ENCODE peak calls at places on chromosomes 5 and 9, in seven cellular contexts. O is small intestine; H is CD8-positive, alpha-beta memory T cell; Y is kidney; E is adipocyte; X is heart left ventricle; D is aorta. F is an unnamed sample. For H3K9me3, the result is how much of the 10 kb centered on the place peaks cover.

GRCh38 chr5:41637424-41637823 is 127.0 kb upstream of the PLCXD3 start:
- DNase-seq in Y (peak), D (no peak), O (no peak), H (no peak), E (no peak), X (no peak), F (no peak)

GRCh38 chr5:43210570-43210969 is 18.5 kb downstream of the NIM1K start:
- DNase-seq in H (no peak), E (no peak), O (no peak), X (no peak), D (no peak), Y (no peak), F (no peak)

GRCh38 chr5:133423618-133424282 is 188.6 kb downstream of the FSTL4 start:
- DNase-seq in D (peak), O (peak), H (peak), X (peak), E (peak), Y (no peak), F (peak)

GRCh38 chr5:6715758-6716633 is 2.8 kb downstream of the TENT4A start:
- DNase-seq in E (no peak), Y (no peak), D (no peak), H (no peak), O (peak), X (no peak), F (peak)

GRCh38 chr5:107289030-107289714 is 381.6 kb downstream of the EFNA5 start:
- DNase-seq in Y (no peak), D (no peak), E (no peak), X (no peak), O (no peak), H (no peak), F (no peak)

GRCh38 chr5:77367733-77368132 is 124.4 kb downstream of the WDR41 start:
- DNase-seq in O (no peak), D (peak), H (no peak), E (no peak), Y (no peak), X (no peak), F (no peak)

GRCh38 chr5:147845618-147846017 is 14.1 kb upstream of the SPINK1 start:
- DNase-seq in E (no peak), D (no peak), Y (no peak), H (no peak), O (no peak), X (no peak), F (no peak)

GRCh38 chr5:100479079-100479688 is 56.0 kb upstream of the FAM174A start:
- DNase-seq in Y (no peak), D (no peak), O (peak), H (no peak), E (no peak), X (no peak), F (no peak)

GRCh38 chr9:131097948-131098278 is 1.6 kb downstream of the AIF1L start:
- DNase-seq in H (no peak), X (peak), O (no peak), Y (no peak), E (no peak), D (no peak), F (no peak)

GRCh38 chr9:22446589-22446949 is at the start of gene DMRTA1:
- DNase-seq in D (peak), Y (peak), H (no peak), X (peak), E (peak), O (no peak), F (peak)

GRCh38 chr5:176583076-176583475 is 26.9 kb downstream of the GPRIN1 start:
- DNase-seq in Y (no peak), X (no peak), E (no peak), H (no peak), O (no peak), D (no peak), F (no peak)

GRCh38 chr9:38368731-38369130 is 23.8 kb upstream of the ALDH1B1 start:
- DNase-seq in H (no peak), O (no peak), X (no peak), Y (no peak), D (no peak), E (no peak), F (no peak)

GRCh38 chr5:113067635-113068344 is 91.2 kb downstream of the DCP2 start:
- DNase-seq in H (no peak), O (no peak), Y (no peak), D (no peak), E (no peak), X (no peak), F (no peak)

GRCh38 chr5:120096413-120096812 is 367.7 kb upstream of the PRR16 start:
- DNase-seq in X (no peak), O (no peak), H (no peak), D (no peak), Y (no peak), E (peak), F (no peak)

GRCh38 chr5:173941102-173941501 is 47.9 kb upstream of the C5orf47 start:
- DNase-seq in Y (no peak), E (no peak), O (no peak), D (no peak), X (no peak), H (no peak), F (no peak)

GRCh38 chr5:97044057-97044456 is 98.4 kb downstream of the LIX1 start:
- DNase-seq in O (peak), Y (peak), D (no peak), X (no peak), E (no peak), H (no peak), F (no peak)

GRCh38 chr5:110075656-110076055 is 385.9 kb downstream of the MAN2A1 start:
- DNase-seq in O (no peak), E (no peak), X (no peak), H (no peak), Y (no peak), D (no peak), F (no peak)
- H3K9me3 ChIP-seq in O (under half), E (under half), X (under half), H (under half), Y (under half), D (under half), F (under half)

DNA sequence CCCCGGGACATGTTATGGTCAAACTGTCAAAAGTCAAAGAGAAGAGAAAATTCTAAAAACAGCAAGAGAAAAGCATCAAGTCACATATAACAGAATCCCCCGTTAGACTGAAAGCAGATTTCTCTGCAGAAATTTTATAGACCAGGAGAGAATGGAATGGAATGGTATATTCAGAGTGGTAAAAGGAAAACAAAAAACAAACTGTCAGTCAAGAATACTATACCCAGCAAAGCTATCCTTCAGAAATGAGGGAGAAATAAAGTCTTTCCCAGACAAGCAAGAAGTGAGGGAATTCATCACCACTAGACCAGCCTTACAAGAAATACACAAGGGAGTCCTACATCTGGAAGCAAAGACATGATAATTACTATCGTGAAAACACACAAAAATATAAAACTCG is 208.0 kb downstream of the CACNA1B start:
- DNase-seq in X (no peak), Y (no peak), E (no peak), H (no peak), O (no peak), D (no peak), F (no peak)
- H3K9me3 ChIP-seq in X (under half), Y (under half), E (under half), H (under half), O (under half), D (under half), F (under half)

DNA sequence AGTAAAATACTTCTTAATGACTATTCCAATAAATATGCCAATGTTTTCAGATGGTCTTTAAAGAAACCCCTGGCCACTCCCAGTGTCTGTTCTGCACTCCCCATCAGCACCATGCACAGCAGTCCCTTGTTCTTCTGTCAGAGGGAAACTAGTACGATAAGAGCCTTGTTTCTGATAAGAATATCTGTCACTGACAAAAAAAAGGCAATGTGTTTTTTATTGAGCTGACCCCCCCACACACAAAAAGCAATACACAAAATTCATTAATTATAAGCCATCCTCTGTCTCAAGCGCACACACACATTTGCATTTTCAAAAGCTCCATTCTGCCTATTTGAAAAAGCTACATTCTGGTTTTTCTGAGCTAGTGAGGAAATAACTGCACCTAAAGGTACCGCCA is 119.1 kb downstream of the ENC1 start:
- DNase-seq in E (no peak), X (no peak), D (no peak), H (no peak), O (no peak), Y (no peak), F (no peak)
- H3K9me3 ChIP-seq in E (under half), X (under half), D (under half), H (under half), O (under half), Y (under half), F (under half)

GRCh38 chr5:1034421-1034905 is 25.9 kb downstream of the NKD2 start:
- DNase-seq in O (no peak), H (no peak), Y (peak), E (no peak), D (peak), X (peak), F (no peak)

GRCh38 chr5:1032551-1033027 is 24.0 kb downstream of the NKD2 start:
- DNase-seq in Y (peak), H (no peak), O (no peak), E (no peak), X (peak), D (peak), F (no peak)

GRCh38 chr5:1032011-1032410 is 23.4 kb downstream of the NKD2 start:
- DNase-seq in H (no peak), D (peak), X (peak), O (no peak), E (no peak), Y (no peak), F (no peak)

GRCh38 chr5:1033606-1034420 is 25.2 kb downstream of the NKD2 start:
- DNase-seq in D (peak), H (no peak), X (peak), Y (peak), O (no peak), E (no peak), F (no peak)

DNA sequence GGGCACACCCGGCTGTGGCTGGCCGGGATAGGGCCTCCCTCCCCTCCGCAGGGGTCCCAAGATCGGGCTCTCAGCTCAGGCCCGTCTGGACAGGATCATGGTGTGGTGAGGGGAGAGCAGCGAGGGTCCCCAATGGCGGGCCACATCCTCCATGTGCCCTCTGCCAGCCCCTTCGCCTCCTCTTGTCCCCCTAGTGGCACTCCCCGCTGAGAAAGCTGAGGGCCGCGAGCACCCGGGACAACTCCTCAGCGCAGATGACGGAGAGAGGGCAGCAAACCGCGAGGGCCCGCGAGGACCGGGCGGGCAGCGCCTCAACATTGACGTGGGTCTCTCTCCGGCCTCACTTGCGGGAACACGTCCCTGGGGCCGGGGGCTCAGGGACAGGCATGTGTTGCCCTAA is 24.6 kb downstream of the NKD2 start:
- DNase-seq in E (no peak), D (peak), Y (peak), X (peak), H (no peak), O (no peak), F (no peak)
- H3K9me3 ChIP-seq in E (under half), D (under half), Y (under half), X (under half), H (under half), O (under half), F (under half)

GRCh38 chr5:179114756-179115155 is 54.6 kb downstream of the ZNF354C start:
- DNase-seq in X (no peak), Y (peak), H (no peak), O (no peak), D (peak), E (no peak), F (peak)
- H3K9me3 ChIP-seq in X (under half), Y (under half), H (under half), O (under half), D (under half), E (under half), F (under half)

GRCh38 chr9:93479726-93480125 is 26.3 kb upstream of the FAM120AOS start:
- DNase-seq in O (no peak), X (no peak), D (no peak), H (no peak), E (no peak), Y (no peak), F (no peak)

GRCh38 chr9:93475108-93475507 is 21.7 kb upstream of the FAM120AOS start:
- DNase-seq in Y (no peak), X (no peak), D (no peak), E (no peak), H (no peak), O (no peak), F (no peak)

GRCh38 chr9:93476924-93477323 is 23.5 kb upstream of the FAM120AOS start:
- DNase-seq in H (no peak), E (no peak), D (no peak), Y (no peak), X (no peak), O (no peak), F (no peak)

GRCh38 chr9:93475856-93476255 is 22.5 kb upstream of the FAM120AOS start:
- DNase-seq in D (no peak), X (no peak), Y (no peak), O (no peak), H (no peak), E (peak), F (no peak)

GRCh38 chr9:93477397-93477796 is 24.0 kb upstream of the FAM120AOS start:
- DNase-seq in O (no peak), X (no peak), E (no peak), Y (no peak), H (no peak), D (no peak), F (no peak)
- H3K9me3 ChIP-seq in O (under half), X (under half), E (under half), Y (under half), H (under half), D (under half), F (under half)

DNA sequence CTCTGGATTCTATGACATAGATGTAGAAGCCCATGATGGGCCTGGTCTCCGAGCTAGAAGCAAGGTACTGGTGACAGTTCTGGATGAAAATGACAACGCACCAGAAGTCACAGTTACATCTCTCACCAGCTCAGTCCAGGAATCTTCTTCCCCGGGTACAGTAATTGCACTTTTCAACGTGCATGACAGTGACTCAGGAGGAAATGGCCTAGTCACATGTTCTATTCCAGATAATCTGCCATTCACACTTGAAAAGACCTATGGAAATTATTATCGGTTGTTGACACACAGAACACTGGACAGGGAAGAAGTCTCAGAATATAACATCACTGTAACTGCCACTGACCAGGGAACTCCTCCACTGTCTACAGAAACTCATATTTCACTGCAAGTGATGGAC is 1.3 kb downstream of the PCDHGA4 start:
- DNase-seq in O (no peak), H (no peak), E (no peak), X (no peak), D (no peak), Y (no peak), F (no peak)
- H3K9me3 ChIP-seq in O (under half), H (under half), E (half or more), X (half or more), D (under half), Y (half or more), F (under half)

F was measured in upper lobe of right lung.